ENCODE peak calls at places on chromosomes 4 and X, in seven cellular contexts. O, H, M, Y, F, C and V are unnamed samples.

GRCh38 chrX:111410451-111410850 is 1.5 kb downstream of the DCX start:
- DNase-seq in O (no peak), H (no peak), M (no peak), Y (no peak), F (no peak), C (no peak), V (no peak)

GRCh38 chr4:123659262-123659661 is 262.7 kb downstream of the SPRY1 start:
- DNase-seq in O (no peak), H (no peak), M (no peak), Y (no peak), F (no peak), C (no peak), V (no peak)

GRCh38 chr4:139299536-139299935 is 1.8 kb upstream of the NAA15 start:
- DNase-seq in O (peak), H (no peak), M (no peak), Y (no peak), F (no peak), C (no peak), V (no peak)

GRCh38 chr4:25368315-25368714 is 8.7 kb upstream of the ANAPC4 start:
- DNase-seq in O (no peak), H (peak), M (no peak), Y (no peak), F (no peak), C (no peak), V (no peak)

GRCh38 chrX:155259752-155260151 is 4.5 kb downstream of the RAB39B start:
- DNase-seq in O (no peak), H (no peak), M (no peak), Y (no peak), F (no peak), C (no peak), V (no peak)

GRCh38 chr4:188783606-188784157 is 644.4 kb downstream of the TRIML1 start:
- DNase-seq in O (no peak), H (no peak), M (no peak), Y (no peak), F (no peak), C (no peak), V (no peak)

GRCh38 chrX:22520128-22520828 is 247.6 kb downstream of the CBLL2 start:
- DNase-seq in O (no peak), H (peak), M (no peak), Y (no peak), F (no peak), C (no peak), V (no peak)

GRCh38 chr4:162499478-162499877 is 335.7 kb upstream of the FSTL5 start:
- DNase-seq in O (no peak), H (peak), M (no peak), Y (peak), F (no peak), C (no peak), V (no peak)

GRCh38 chr4:41360214-41360910 is 103.6 kb downstream of the UCHL1 start:
- DNase-seq in O (peak), H (peak), M (peak), Y (peak), F (peak), C (peak), V (peak)

GRCh38 chrX:12984629-12985303 is 9.9 kb downstream of the TMSB4X start:
- DNase-seq in O (peak), H (no peak), M (no peak), Y (no peak), F (no peak), C (no peak), V (no peak)

GRCh38 chrX:40299502-40300118 is 201.9 kb upstream of the BCOR start:
- DNase-seq in O (no peak), H (no peak), M (no peak), Y (no peak), F (no peak), C (no peak), V (no peak)

GRCh38 chrX:53287493-53288138 is 6.2 kb upstream of the IQSEC2 start:
- DNase-seq in O (peak), H (no peak), M (no peak), Y (peak), F (no peak), C (no peak), V (no peak)

GRCh38 chrX:134734343-134735001 is 76.2 kb upstream of the PLAC1 start:
- DNase-seq in O (peak), H (no peak), M (no peak), Y (peak), F (no peak), C (no peak), V (no peak)

GRCh38 chr4:78581626-78582025 is 30.1 kb downstream of the ANXA3 start:
- DNase-seq in O (no peak), H (no peak), M (no peak), Y (no peak), F (no peak), C (no peak), V (no peak)

GRCh38 chrX:123920065-123920785 is 41.3 kb upstream of the STAG2 start:
- DNase-seq in O (peak), H (no peak), M (no peak), Y (peak), F (no peak), C (no peak), V (no peak)

GRCh38 chr4:53508446-53508845 is 82.8 kb downstream of the LNX1 start:
- DNase-seq in O (peak), H (no peak), M (no peak), Y (peak), F (no peak), C (no peak), V (no peak)

GRCh38 chrX:41238543-41238942 is 95.4 kb upstream of the DDX3X start:
- DNase-seq in O (peak), H (peak), M (no peak), Y (peak), F (no peak), C (no peak), V (no peak)

GRCh38 chr4:1799364-1799996 is 6.4 kb downstream of the FGFR3 start:
- DNase-seq in O (no peak), H (no peak), M (no peak), Y (no peak), F (no peak), C (no peak), V (no peak)

GRCh38 chr4:71162386-71162785 is 168.9 kb downstream of the DCK start:
- DNase-seq in O (no peak), H (peak), M (no peak), Y (no peak), F (no peak), C (no peak), V (no peak)

GRCh38 chr4:54586343-54586953 is 71.3 kb upstream of the KIT start:
- DNase-seq in O (peak), H (no peak), M (no peak), Y (peak), F (no peak), C (no peak), V (no peak)

GRCh38 chr4:77586953-77587383 is 18.7 kb upstream of the CXCL13 start:
- DNase-seq in O (no peak), H (no peak), M (no peak), Y (no peak), F (no peak), C (no peak), V (no peak)

GRCh38 chrX:68833855-68834331 is 5.1 kb downstream of the EFNB1 start:
- DNase-seq in O (no peak), H (no peak), M (peak), Y (no peak), F (no peak), C (peak), V (no peak)

GRCh38 chr4:124188601-124189000 is 523.9 kb downstream of the ANKRD50 start:
- DNase-seq in O (no peak), H (no peak), M (no peak), Y (no peak), F (no peak), C (no peak), V (no peak)

GRCh38 chr4:98653006-98653405 is 5.4 kb downstream of the TSPAN5 start:
- DNase-seq in O (peak), H (no peak), M (no peak), Y (no peak), F (no peak), C (no peak), V (no peak)

GRCh38 chrX:54481751-54482150 is 14.3 kb downstream of the FGD1 start:
- DNase-seq in O (no peak), H (peak), M (peak), Y (no peak), F (no peak), C (no peak), V (no peak)
- H3K4ac ChIP-seq in O (peak), H (no peak), M (no peak), Y (peak), F (peak), C (no peak), V (no peak)

GRCh38 chr4:23881052-23881501 is 8.8 kb downstream of the PPARGC1A start:
- DNase-seq in O (no peak), H (no peak), M (no peak), Y (peak), F (no peak), C (peak), V (no peak)
- H3K4ac ChIP-seq in O (no peak), H (no peak), M (no peak), Y (no peak), F (no peak), C (no peak), V (no peak)

DNA sequence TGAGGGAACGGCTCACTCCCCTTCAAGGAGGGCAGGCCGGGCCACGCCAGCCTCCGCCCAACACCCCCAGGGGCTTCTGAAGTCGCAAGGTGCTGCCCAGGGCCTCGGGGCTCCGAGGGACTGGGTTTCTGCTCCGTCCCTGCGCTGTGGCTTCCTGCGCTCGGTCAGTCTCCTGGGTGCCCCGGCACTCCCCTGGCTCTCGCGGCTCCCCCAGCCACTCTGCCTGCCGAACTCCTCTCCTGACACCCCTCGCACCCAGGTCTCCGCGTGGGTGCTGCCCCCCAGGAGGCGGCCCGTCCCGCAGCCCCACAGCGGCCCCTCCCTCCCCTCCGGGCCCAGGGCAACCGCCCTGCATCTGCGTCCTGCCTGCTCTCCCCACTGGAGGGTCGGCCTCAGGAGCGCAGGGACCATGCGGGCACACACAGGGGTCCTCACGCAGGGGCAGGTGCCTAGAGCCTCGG is 151.9 kb downstream of the AFAP1 start:
- DNase-seq in O (no peak), H (no peak), M (no peak), Y (no peak), F (no peak), C (no peak), V (no peak)
- H3K4ac ChIP-seq in O (no peak), H (no peak), M (no peak), Y (no peak), F (no peak), C (no peak), V (no peak)

GRCh38 chr4:5881340-5881739 is 11.5 kb downstream of the CRMP1 start:
- DNase-seq in O (peak), H (peak), M (no peak), Y (no peak), F (no peak), C (no peak), V (no peak)

GRCh38 chr4:5882947-5883346 is 9.9 kb downstream of the CRMP1 start:
- DNase-seq in O (no peak), H (peak), M (no peak), Y (no peak), F (no peak), C (no peak), V (no peak)

GRCh38 chr4:5874811-5875465 is 17.9 kb downstream of the CRMP1 start:
- DNase-seq in O (peak), H (peak), M (peak), Y (no peak), F (no peak), C (no peak), V (no peak)

GRCh38 chr4:5883916-5884315 is 9.0 kb downstream of the CRMP1 start:
- DNase-seq in O (no peak), H (no peak), M (no peak), Y (peak), F (no peak), C (no peak), V (no peak)

GRCh38 chr4:5878359-5878758 is 14.5 kb downstream of the CRMP1 start:
- DNase-seq in O (no peak), H (no peak), M (no peak), Y (no peak), F (no peak), C (no peak), V (no peak)
- H3K4ac ChIP-seq in O (no peak), H (no peak), M (no peak), Y (no peak), F (no peak), C (no peak), V (no peak)

GRCh38 chrX:581066-581465 is 49.5 kb upstream of the SHOX start:
- DNase-seq in O (no peak), H (no peak), M (no peak), Y (no peak), F (no peak), C (no peak), V (no peak)
- H3K4ac ChIP-seq in O (no peak), H (no peak), M (no peak), Y (no peak), F (no peak), C (no peak), V (no peak)